ENCODE peak calls at places on chromosomes 13 and 19, in seven cellular contexts. V, J, R, C, Z, Q and E are unnamed samples.

GRCh38 chr19:887072-887471 is 5.9 kb downstream of the MED16 start:
- DNase-seq in Q (peak), R (no peak), V (no peak), Z (no peak), C (no peak), J (no peak), E (no peak)

GRCh38 chr19:17753976-17754375 is 2.7 kb downstream of the FCHO1 start:
- DNase-seq in J (no peak), R (no peak), Q (no peak), C (no peak), Z (no peak), V (no peak), E (no peak)

GRCh38 chr19:35266904-35267817 is 1.6 kb upstream of the USF2 start:
- DNase-seq in Z (peak), Q (peak), C (no peak), J (peak), V (no peak), R (peak), E (peak)

GRCh38 chr19:34837262-34837661 is 64.2 kb upstream of the ZNF599 start:
- DNase-seq in C (no peak), Z (no peak), R (no peak), V (peak), J (peak), Q (peak), E (no peak)

GRCh38 chr19:1271528-1272422 is 2.6 kb downstream of the CIRBP start:
- DNase-seq in R (no peak), C (no peak), J (no peak), Z (no peak), V (no peak), Q (no peak), E (no peak)

GRCh38 chr19:43594710-43595604 is 977 bp downstream of the IRGQ start:
- DNase-seq in Q (peak), Z (peak), R (peak), C (no peak), J (peak), V (no peak), E (no peak)

GRCh38 chr13:99590519-99591011 is 89.3 kb downstream of the TM9SF2 start:
- DNase-seq in Q (peak), R (no peak), C (no peak), V (no peak), Z (no peak), J (no peak), E (no peak)

GRCh38 chr19:10855879-10856522 is 7.8 kb downstream of the C19orf38 start:
- DNase-seq in V (no peak), Q (peak), C (no peak), J (peak), R (no peak), Z (no peak), E (no peak)

GRCh38 chr13:113839536-113840204 is 24.2 kb downstream of the GAS6 start:
- DNase-seq in R (no peak), Q (no peak), Z (no peak), C (no peak), J (peak), V (no peak), E (no peak)

GRCh38 chr19:13262450-13262849 is 112.2 kb downstream of the IER2 start:
- DNase-seq in C (no peak), Q (peak), R (no peak), J (peak), V (no peak), Z (no peak), E (no peak)

GRCh38 chr19:5572556-5573286 is 5.0 kb upstream of the TINCR start:
- DNase-seq in Q (no peak), Z (no peak), J (peak), V (no peak), R (no peak), C (no peak), E (no peak)

GRCh38 chr13:39751805-39752204 is 96.3 kb downstream of the COG6 start:
- DNase-seq in V (no peak), J (peak), R (no peak), C (no peak), Z (no peak), Q (no peak), E (no peak)